ENCODE peak calls at places on chromosomes 4 and X, in eight cellular contexts. K, M, V, Z, G, R, O and B are unnamed samples. For H3K4me1, the result is how much of the 10 kb centered on the place peaks cover.

GRCh38 chr4:159927781-159928180 is 824.9 kb downstream of the RAPGEF2 start:
- DNase-seq in V (no peak), K (no peak), G (no peak), Z (no peak), R (no peak), O (no peak), M (no peak), B (no peak)

GRCh38 chr4:6259886-6260285 is 9.8 kb upstream of the WFS1 start:
- DNase-seq in G (no peak), R (peak), Z (no peak), O (no peak), K (no peak), M (no peak), V (no peak), B (no peak)

GRCh38 chrX:150763810-150764209 is 70.6 kb downstream of the MTMR1 start:
- DNase-seq in K (peak), R (peak), V (no peak), M (no peak), Z (peak), O (peak), G (no peak), B (no peak)

GRCh38 chr4:23991444-23991843 is 101.6 kb upstream of the PPARGC1A start:
- DNase-seq in O (no peak), M (no peak), V (no peak), R (no peak), K (no peak), Z (no peak), G (no peak), B (no peak)

GRCh38 chr4:69858683-69859082 is 1.3 kb downstream of the SULT1E1 start:
- DNase-seq in R (no peak), K (no peak), G (no peak), Z (no peak), O (no peak), V (no peak), M (no peak), B (no peak)

GRCh38 chr4:113882668-113883067 is 96.8 kb downstream of the ARSJ start:
- DNase-seq in K (no peak), M (peak), R (no peak), O (no peak), V (no peak), Z (no peak), G (no peak), B (no peak)

GRCh38 chr4:5561286-5561685 is 147.1 kb downstream of the EVC2 start:
- DNase-seq in M (no peak), Z (no peak), K (no peak), V (no peak), R (no peak), O (no peak), G (no peak), B (no peak)

GRCh38 chr4:1009647-1010521 is 1.5 kb upstream of the FGFRL1 start:
- DNase-seq in G (peak), O (no peak), M (peak), K (peak), Z (peak), R (peak), V (peak), B (peak)

GRCh38 chrX:103293118-103293517 is 16.6 kb upstream of the TCEAL5 start:
- DNase-seq in O (no peak), G (no peak), V (no peak), Z (no peak), K (no peak), M (no peak), R (no peak), B (no peak)

GRCh38 chr4:1748465-1748995 is 27.2 kb downstream of the TACC3 start:
- DNase-seq in K (peak), Z (peak), M (peak), G (peak), V (peak), O (peak), R (peak), B (no peak)

GRCh38 chrX:151543706-151544105 is 19.8 kb upstream of the PASD1 start:
- DNase-seq in Z (no peak), M (no peak), G (no peak), K (no peak), R (no peak), O (no peak), V (no peak), B (no peak)

GRCh38 chrX:119624951-119625668 is 18.9 kb upstream of the NKRF start:
- DNase-seq in K (no peak), R (peak), M (no peak), Z (no peak), V (no peak), G (no peak), O (no peak), B (no peak)

GRCh38 chr4:160450861-160451260 is 1348.0 kb downstream of the RAPGEF2 start:
- DNase-seq in O (no peak), M (no peak), K (no peak), G (no peak), R (no peak), Z (no peak), V (no peak), B (no peak)

GRCh38 chr4:98481167-98481566 is 177.2 kb downstream of the TSPAN5 start:
- DNase-seq in Z (no peak), V (no peak), K (no peak), M (no peak), R (peak), G (no peak), O (no peak), B (no peak)

GRCh38 chrX:154991039-154991438 is 31.5 kb downstream of the F8 start:
- DNase-seq in K (no peak), V (no peak), M (no peak), O (no peak), Z (no peak), G (no peak), R (no peak), B (no peak)

GRCh38 chr4:13640149-13640671 is 12.7 kb upstream of the BOD1L1 start:
- DNase-seq in O (no peak), V (no peak), G (no peak), Z (peak), R (no peak), K (peak), M (peak), B (no peak)

GRCh38 chr4:122666527-122667245 is 45.8 kb upstream of the IL21 start:
- DNase-seq in V (no peak), R (no peak), M (peak), K (no peak), O (no peak), Z (no peak), G (no peak), B (no peak)

GRCh38 chr4:138223191-138223910 is 18.8 kb downstream of the SLC7A11 start:
- DNase-seq in M (no peak), Z (peak), G (peak), R (no peak), K (peak), O (peak), V (no peak), B (no peak)
- H3K4me1 ChIP-seq in M (under half), Z (under half), G (under half), R (under half), K (half or more), O (under half), V (under half), B (under half)

GRCh38 chrX:71144651-71145050 is at the start of gene NLGN3:
- DNase-seq in Z (peak), G (no peak), M (no peak), V (peak), R (no peak), O (no peak), K (peak), B (no peak)

GRCh38 chrX:71148278-71148663 is 3.6 kb downstream of the NLGN3 start:
- DNase-seq in M (no peak), V (no peak), R (no peak), Z (no peak), G (no peak), K (no peak), O (no peak), B (no peak)

GRCh38 chrX:71143508-71143907 is 1.1 kb upstream of the NLGN3 start:
- DNase-seq in K (no peak), V (no peak), M (peak), G (no peak), O (no peak), Z (no peak), R (no peak), B (no peak)

GRCh38 chrX:71151366-71151765 is 6.7 kb downstream of the NLGN3 start:
- DNase-seq in K (no peak), G (no peak), O (no peak), R (no peak), M (no peak), V (no peak), Z (no peak), B (no peak)

GRCh38 chrX:71147496-71148277 is 3.0 kb downstream of the NLGN3 start:
- DNase-seq in Z (peak), M (no peak), G (peak), R (no peak), K (no peak), V (no peak), O (no peak), B (no peak)
- H3K4me1 ChIP-seq in Z (under half), M (under half), G (under half), R (under half), K (under half), V (under half), O (under half), B (under half)

GRCh38 chr4:91851456-91851855 is 452.3 kb upstream of the GRID2 start:
- DNase-seq in V (peak), K (no peak), R (peak), O (no peak), G (no peak), Z (no peak), M (no peak), B (no peak)
- H3K4me1 ChIP-seq in V (under half), K (under half), R (under half), O (under half), G (under half), Z (under half), M (under half), B (under half)

DNA sequence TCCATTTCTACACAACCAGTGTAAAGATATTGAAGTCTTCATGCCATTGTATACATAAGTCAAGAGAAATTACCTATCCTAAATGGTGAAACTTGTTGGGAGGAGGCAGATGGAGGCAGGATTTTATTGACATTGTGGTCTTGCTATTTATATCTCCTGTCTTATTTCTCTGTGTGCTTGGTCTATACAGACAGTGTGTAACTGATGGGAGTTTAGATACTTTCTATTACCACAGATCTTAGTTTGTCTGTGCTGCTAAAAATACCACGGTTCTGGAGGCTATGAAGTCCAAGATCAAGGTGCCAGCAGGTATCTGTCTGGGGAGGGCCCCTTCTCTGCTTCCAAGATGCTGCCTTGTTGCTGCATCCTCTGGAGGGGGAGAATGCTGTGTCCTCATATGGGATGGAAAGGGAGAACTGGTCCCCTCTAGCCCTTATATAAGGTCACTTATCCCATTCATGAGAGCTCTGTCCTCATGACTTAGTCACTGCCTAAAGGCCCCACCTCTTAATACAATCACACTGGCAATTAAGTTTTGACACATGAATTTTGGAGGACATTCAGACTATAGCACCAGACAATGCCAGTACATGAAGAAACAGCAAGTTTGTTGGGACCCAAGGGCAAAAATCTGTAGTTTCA is 62.4 kb downstream of the SYNPO2 start:
- DNase-seq in V (no peak), M (no peak), Z (no peak), K (no peak), G (no peak), R (no peak), O (no peak), B (no peak)
- H3K4me1 ChIP-seq in V (under half), M (under half), Z (under half), K (under half), G (under half), R (under half), O (under half), B (under half)

GRCh38 chr4:47863486-47863885 is 25.6 kb upstream of the CORIN start:
- DNase-seq in K (no peak), M (no peak), R (no peak), V (no peak), O (no peak), Z (no peak), G (no peak), B (no peak)
- H3K4me1 ChIP-seq in K (under half), M (under half), R (under half), V (under half), O (under half), Z (under half), G (under half), B (under half)

GRCh38 chr4:10184051-10184450 is 67.5 kb upstream of the WDR1 start:
- DNase-seq in G (no peak), V (no peak), Z (no peak), M (peak), O (no peak), R (no peak), K (no peak), B (no peak)
- H3K4me1 ChIP-seq in G (under half), V (under half), Z (under half), M (under half), O (under half), R (under half), K (under half), B (under half)

GRCh38 chr4:186537843-186538521 is 17.4 kb downstream of the MTNR1A start:
- DNase-seq in Z (peak), K (no peak), R (no peak), O (no peak), V (no peak), G (no peak), M (no peak), B (no peak)

GRCh38 chr4:186536285-186536684 is 19.1 kb downstream of the MTNR1A start:
- DNase-seq in R (no peak), V (no peak), K (peak), O (no peak), Z (peak), G (no peak), M (no peak), B (no peak)

DNA sequence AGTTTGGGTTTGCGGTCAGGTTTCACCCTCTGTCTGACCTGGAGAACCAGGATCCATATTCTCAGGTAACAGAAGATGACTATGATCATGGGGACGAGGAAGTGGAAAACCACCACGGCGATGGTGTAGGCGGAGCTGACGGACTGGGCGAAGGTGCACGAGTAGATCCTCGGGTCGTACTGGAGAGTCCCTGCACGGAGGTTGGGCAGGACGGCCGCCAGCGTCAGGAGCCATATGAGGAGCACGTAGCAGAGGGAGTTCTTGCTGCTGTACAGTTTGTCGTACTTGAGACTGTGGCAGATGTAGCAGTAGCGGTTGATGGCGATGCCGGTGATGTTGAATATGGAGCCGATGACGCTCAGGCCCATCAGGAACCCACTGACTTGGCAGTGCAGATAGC is 21.3 kb downstream of the MTNR1A start:
- DNase-seq in Z (no peak), V (peak), M (no peak), R (no peak), G (no peak), K (no peak), O (no peak), B (no peak)
- H3K4me1 ChIP-seq in Z (under half), V (under half), M (under half), R (under half), G (under half), K (under half), O (under half), B (under half)

GRCh38 chr4:139913995-139914394 is 240.0 kb downstream of the MAML3 start:
- DNase-seq in K (no peak), R (no peak), M (peak), Z (no peak), O (no peak), V (no peak), G (no peak), B (no peak)
- H3K4me1 ChIP-seq in K (under half), R (under half), M (under half), Z (under half), O (under half), V (under half), G (under half), B (under half)